ENCODE peak calls at places on chromosomes 13 and 19, in seven cellular contexts. G is fibroblast of lung; P is naive thymus-derived CD4-positive, alpha-beta T cell; V is psoas muscle; J is heart left ventricle; K is ovary; R is right lobe of liver. A is an unnamed sample.

GRCh38 chr13:107157272-107157671 is 589.3 kb upstream of the ARGLU1 start:
- DNase-seq in K (no peak), J (no peak), P (no peak), G (no peak), V (no peak), R (no peak), A (no peak)

GRCh38 chr19:10325732-10326131 is 7.6 kb downstream of the RAVER1 start:
- DNase-seq in R (no peak), K (no peak), V (no peak), P (no peak), G (no peak), J (no peak), A (no peak)

GRCh38 chr13:30151398-30151797 is 156.0 kb downstream of the KATNAL1 start:
- DNase-seq in G (no peak), R (no peak), J (no peak), K (no peak), V (no peak), P (no peak), A (no peak)

GRCh38 chr19:6473652-6474051 is 7.9 kb downstream of the DENND1C start:
- DNase-seq in J (no peak), V (no peak), K (no peak), G (no peak), R (no peak), P (no peak), A (no peak)

GRCh38 chr13:27789495-27790303 is 2.6 kb upstream of the GSX1 start:
- DNase-seq in P (no peak), V (no peak), K (no peak), R (no peak), G (no peak), J (no peak), A (no peak)

GRCh38 chr13:109941221-109941620 is 154.8 kb upstream of the IRS2 start:
- DNase-seq in P (no peak), K (no peak), R (no peak), V (no peak), G (no peak), J (no peak), A (no peak)

GRCh38 chr19:45785097-45785496 is 2.8 kb upstream of the DMPK start:
- DNase-seq in P (no peak), J (no peak), R (no peak), G (no peak), K (no peak), V (no peak), A (no peak)

GRCh38 chr13:32381539-32381938 is 46.4 kb downstream of the N4BP2L1 start:
- DNase-seq in K (no peak), P (peak; percentile 41), V (no peak), R (no peak), J (no peak), G (peak; percentile 4), A (no peak)

GRCh38 chr19:46372901-46373572 is 26.1 kb downstream of the PPP5C start:
- DNase-seq in G (peak; percentile 63), P (no peak), J (no peak), K (peak; percentile 35), R (peak; percentile 46), V (no peak), A (no peak)

GRCh38 chr19:10699650-10700335 is 1.4 kb upstream of the QTRT1 start:
- DNase-seq in K (no peak), R (no peak), P (peak; percentile 54), J (no peak), G (peak; percentile 36), V (no peak), A (peak; percentile 46)

GRCh38 chr19:14830702-14831101 is 4.3 kb downstream of the OR7A5 start:
- DNase-seq in J (no peak), P (no peak), R (no peak), G (no peak), V (no peak), K (no peak), A (no peak)

GRCh38 chr13:25738342-25738771 is 313.5 kb downstream of the SHISA2 start:
- DNase-seq in R (no peak), J (no peak), G (peak; percentile 82), P (peak; percentile 9), K (no peak), V (no peak), A (no peak)

GRCh38 chr13:104043184-104043583 is 977.0 kb upstream of the SLC10A2 start:
- DNase-seq in J (no peak), V (no peak), P (no peak), K (no peak), G (peak; percentile 17), R (no peak), A (no peak)

GRCh38 chr13:111490611-111491010 is 170.2 kb downstream of the TEX29 start:
- DNase-seq in K (no peak), V (no peak), P (no peak), R (no peak), G (no peak), J (no peak), A (no peak)

GRCh38 chr19:3006075-3006767 is 22.9 kb downstream of the TLE2 start:
- DNase-seq in J (no peak), K (no peak), P (no peak), G (no peak), R (no peak), V (no peak), A (no peak)

GRCh38 chr19:31459430-31459829 is 110.2 kb upstream of the TSHZ3 start:
- DNase-seq in J (no peak), G (no peak), R (no peak), V (no peak), K (no peak), P (no peak), A (no peak)

GRCh38 chr13:109778102-109778542 is 8.3 kb downstream of the IRS2 start:
- DNase-seq in R (no peak), J (no peak), P (no peak), V (no peak), K (no peak), G (peak; percentile 73), A (no peak)

GRCh38 chr13:30618938-30619289 is 1.2 kb downstream of the USPL1 start:
- DNase-seq in J (no peak), R (no peak), P (no peak), V (no peak), K (no peak), G (no peak), A (no peak)

GRCh38 chr13:37602743-37603381 is 4.3 kb upstream of the POSTN start:
- DNase-seq in V (no peak), K (no peak), J (no peak), G (peak; percentile 36), P (no peak), R (no peak), A (no peak)

GRCh38 chr19:45863840-45864628 is at the start of gene FOXA3:
- DNase-seq in R (peak; percentile 85), P (peak; percentile 37), J (peak; percentile 38), K (no peak), G (peak; percentile 15), V (peak; percentile 62), A (peak; percentile 29)

GRCh38 chr19:55635334-55635717 is 5.5 kb upstream of the ZNF580 start:
- DNase-seq in R (no peak), P (peak; percentile 25), G (no peak), V (no peak), J (no peak), K (peak; percentile 55), A (no peak)

GRCh38 chr19:49758292-49758691 is 4.8 kb downstream of the TSKS start:
- DNase-seq in V (no peak), R (no peak), J (no peak), P (no peak), K (peak; percentile 59), G (peak; percentile 79), A (no peak)
- H3K27ac ChIP-seq in V (no peak overlapping the region), R (no peak overlapping the region), J (no peak overlapping the region), P (no peak overlapping the region), K (no peak overlapping the region), G (no peak overlapping the region), A (no peak overlapping the region)

DNA sequence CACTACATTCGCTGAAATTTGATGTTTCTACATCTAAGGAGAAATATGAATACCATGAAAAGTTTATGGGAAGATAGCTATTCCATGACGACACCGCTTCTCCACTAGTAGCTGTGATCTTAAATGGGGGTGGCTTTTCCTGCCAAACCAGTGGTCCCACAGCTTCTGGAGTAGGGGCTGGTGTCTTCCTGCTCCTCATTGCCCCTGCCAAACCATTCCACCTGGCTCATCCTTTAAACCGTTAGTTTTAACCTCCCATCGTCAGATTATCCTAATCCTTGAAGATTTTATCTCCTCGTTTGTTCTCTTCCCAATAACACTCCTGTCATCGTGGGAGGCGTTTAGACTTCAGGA is 568 bp upstream of the ZNF230 start:
- DNase-seq in P (no peak), R (no peak), G (no peak), V (no peak), J (no peak), K (no peak), A (no peak)
- H3K27ac ChIP-seq in P (peak overlapping the region; percentile 80), R (peak overlapping the region; percentile 60), G (peak overlapping the region; percentile 76), V (peak overlapping the region; percentile 79), J (peak overlapping the region; percentile 72), K (no peak overlapping the region), A (peak overlapping the region; percentile 59)

GRCh38 chr19:42353341-42354015 is 28.0 kb downstream of the MEGF8 start:
- DNase-seq in K (no peak), P (no peak), V (no peak), G (no peak), R (no peak), J (no peak), A (no peak)
- H3K27ac ChIP-seq in K (no peak overlapping the region), P (no peak overlapping the region), V (no peak overlapping the region), G (no peak overlapping the region), R (no peak overlapping the region), J (no peak overlapping the region), A (no peak overlapping the region)

GRCh38 chr13:60165391-60166099 is 1.8 kb upstream of the DIAPH3 start:
- DNase-seq in R (no peak), J (no peak), V (no peak), G (peak; percentile 58), P (no peak), K (no peak), A (no peak)
- H3K27ac ChIP-seq in R (no peak overlapping the region), J (peak overlapping the region; percentile 93), V (no peak overlapping the region), G (no peak overlapping the region), P (no peak overlapping the region), K (no peak overlapping the region), A (no peak overlapping the region)